ENCODE peak calls at places on chromosomes 7 and 10, in ten cellular contexts. One of them, this sample, is unnamed.

GRCh38 chr7:114102996-114103395 is 184.2 kb upstream of the PPP1R3A start:
- DNase-seq in mesothelial cell of epicardium: no peak
- DNase-seq in B cell: no peak
- DNase-seq in epithelial cell of esophagus: no peak
- DNase-seq in thoracic aorta: no peak
- DNase-seq in colonic mucosa: no peak
- DNase-seq in GM06990: no peak
- DNase-seq in BJ: no peak
- DNase-seq in HL-60: no peak
- DNase-seq in right lobe of liver: no peak
- DNase-seq in this sample: no peak

GRCh38 chr10:99442394-99442793 is 12.0 kb upstream of the GOT1 start:
- DNase-seq in BJ: no peak
- DNase-seq in epithelial cell of esophagus: no peak
- DNase-seq in mesothelial cell of epicardium: no peak
- DNase-seq in right lobe of liver: no peak
- DNase-seq in B cell: no peak
- DNase-seq in GM06990: no peak
- DNase-seq in thoracic aorta: no peak
- DNase-seq in HL-60: no peak
- DNase-seq in colonic mucosa: no peak
- DNase-seq in this sample: no peak

GRCh38 chr7:23205861-23206510 is 24.1 kb downstream of the NUP42 start:
- DNase-seq in right lobe of liver: no peak
- DNase-seq in thoracic aorta: no peak
- DNase-seq in GM06990: no peak
- DNase-seq in BJ: no peak
- DNase-seq in mesothelial cell of epicardium: no peak
- DNase-seq in epithelial cell of esophagus: peak
- DNase-seq in B cell: peak
- DNase-seq in HL-60: no peak
- DNase-seq in colonic mucosa: no peak
- DNase-seq in this sample: no peak

GRCh38 chr7:82263880-82264751 is 179.5 kb downstream of the CACNA2D1 start:
- DNase-seq in epithelial cell of esophagus: no peak
- DNase-seq in GM06990: no peak
- DNase-seq in colonic mucosa: no peak
- DNase-seq in thoracic aorta: no peak
- DNase-seq in BJ: no peak
- DNase-seq in mesothelial cell of epicardium: no peak
- DNase-seq in B cell: no peak
- DNase-seq in HL-60: no peak
- DNase-seq in right lobe of liver: no peak
- DNase-seq in this sample: no peak

GRCh38 chr7:74482629-74483401 is 29.1 kb downstream of the GTF2IRD1 start:
- DNase-seq in right lobe of liver: peak
- DNase-seq in mesothelial cell of epicardium: no peak
- DNase-seq in HL-60: peak
- DNase-seq in colonic mucosa: no peak
- DNase-seq in B cell: no peak
- DNase-seq in GM06990: no peak
- DNase-seq in epithelial cell of esophagus: peak
- DNase-seq in thoracic aorta: no peak
- DNase-seq in BJ: peak
- DNase-seq in this sample: no peak

GRCh38 chr10:102066421-102067068 is 1.4 kb downstream of the HPS6 start:
- DNase-seq in B cell: no peak
- DNase-seq in BJ: no peak
- DNase-seq in GM06990: no peak
- DNase-seq in epithelial cell of esophagus: peak
- DNase-seq in right lobe of liver: no peak
- DNase-seq in mesothelial cell of epicardium: no peak
- DNase-seq in HL-60: peak
- DNase-seq in thoracic aorta: no peak
- DNase-seq in colonic mucosa: no peak
- DNase-seq in this sample: no peak

GRCh38 chr10:15897282-15897681 is 37.0 kb upstream of the MINDY3 start:
- DNase-seq in colonic mucosa: no peak
- DNase-seq in BJ: no peak
- DNase-seq in mesothelial cell of epicardium: no peak
- DNase-seq in epithelial cell of esophagus: peak
- DNase-seq in HL-60: no peak
- DNase-seq in B cell: no peak
- DNase-seq in thoracic aorta: no peak
- DNase-seq in right lobe of liver: no peak
- DNase-seq in GM06990: no peak
- DNase-seq in this sample: no peak

GRCh38 chr10:17239276-17239660 is 11.2 kb downstream of the VIM start:
- DNase-seq in colonic mucosa: no peak
- DNase-seq in BJ: no peak
- DNase-seq in GM06990: no peak
- DNase-seq in epithelial cell of esophagus: no peak
- DNase-seq in mesothelial cell of epicardium: no peak
- DNase-seq in right lobe of liver: no peak
- DNase-seq in thoracic aorta: no peak
- DNase-seq in HL-60: no peak
- DNase-seq in B cell: no peak
- DNase-seq in this sample: no peak

GRCh38 chr10:116274141-116274861 is 1.3 kb upstream of the GFRA1 start:
- DNase-seq in GM06990: no peak
- DNase-seq in epithelial cell of esophagus: no peak
- DNase-seq in thoracic aorta: no peak
- DNase-seq in HL-60: no peak
- DNase-seq in B cell: no peak
- DNase-seq in BJ: no peak
- DNase-seq in right lobe of liver: peak
- DNase-seq in mesothelial cell of epicardium: no peak
- DNase-seq in colonic mucosa: no peak
- DNase-seq in this sample: no peak

GRCh38 chr10:116269612-116270011 is 3.4 kb downstream of the GFRA1 start:
- DNase-seq in epithelial cell of esophagus: no peak
- DNase-seq in B cell: no peak
- DNase-seq in colonic mucosa: no peak
- DNase-seq in thoracic aorta: no peak
- DNase-seq in mesothelial cell of epicardium: no peak
- DNase-seq in GM06990: no peak
- DNase-seq in BJ: no peak
- DNase-seq in right lobe of liver: no peak
- DNase-seq in HL-60: no peak
- DNase-seq in this sample: no peak

GRCh38 chr10:116271593-116272496 is 1.2 kb downstream of the GFRA1 start:
- DNase-seq in B cell: no peak
- DNase-seq in BJ: no peak
- DNase-seq in right lobe of liver: peak
- DNase-seq in GM06990: no peak
- DNase-seq in epithelial cell of esophagus: no peak
- DNase-seq in HL-60: peak
- DNase-seq in mesothelial cell of epicardium: no peak
- DNase-seq in thoracic aorta: no peak
- DNase-seq in colonic mucosa: no peak
- DNase-seq in this sample: no peak

GRCh38 chr10:116270691-116271592 is 2.1 kb downstream of the GFRA1 start:
- DNase-seq in thoracic aorta: no peak
- DNase-seq in GM06990: no peak
- DNase-seq in mesothelial cell of epicardium: no peak
- DNase-seq in B cell: no peak
- DNase-seq in BJ: no peak
- DNase-seq in epithelial cell of esophagus: no peak
- DNase-seq in HL-60: no peak
- DNase-seq in colonic mucosa: peak
- DNase-seq in right lobe of liver: peak
- DNase-seq in this sample: no peak

DNA sequence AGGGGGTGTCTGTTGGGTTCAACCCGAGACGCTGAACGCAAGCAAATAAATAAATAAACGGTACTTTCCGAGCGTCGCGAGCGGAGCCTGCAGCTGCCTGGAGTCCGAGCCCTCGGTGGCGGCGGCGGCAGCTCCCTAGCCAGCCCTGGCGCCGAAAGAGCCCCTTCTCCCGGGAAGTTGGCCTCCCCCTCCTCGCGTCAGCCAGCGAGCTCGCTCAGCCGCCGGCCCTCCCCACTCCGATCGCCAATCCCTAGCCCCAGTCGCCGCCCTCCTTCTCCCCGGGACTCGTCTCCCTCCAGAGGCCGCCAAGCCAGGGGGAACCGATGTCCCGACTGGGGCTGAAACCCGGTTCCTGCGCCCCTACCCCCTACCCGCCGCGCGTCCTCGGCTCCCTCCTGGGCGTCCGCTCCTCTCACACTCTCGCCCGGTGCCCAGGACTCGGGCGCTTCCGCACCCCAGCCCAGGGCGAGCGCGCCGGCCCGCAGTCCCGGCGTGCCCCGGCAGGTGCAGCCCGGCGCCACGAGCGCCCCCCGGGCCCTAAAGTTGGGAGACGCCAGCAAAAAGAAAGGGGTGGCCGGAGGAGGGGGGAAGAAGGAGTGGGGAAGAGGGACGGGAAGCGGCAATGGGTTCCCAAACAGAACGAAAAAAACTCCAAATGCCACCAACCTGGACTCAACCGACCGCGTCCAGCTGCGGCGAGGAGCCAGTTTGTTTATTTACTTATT is at the start of gene GFRA1:
- DNase-seq in B cell: no peak
- DNase-seq in HL-60: no peak
- DNase-seq in GM06990: no peak
- DNase-seq in epithelial cell of esophagus: peak
- DNase-seq in mesothelial cell of epicardium: no peak
- DNase-seq in BJ: no peak
- DNase-seq in thoracic aorta: no peak
- DNase-seq in colonic mucosa: no peak
- DNase-seq in right lobe of liver: peak
- DNase-seq in this sample: no peak
- TF ChIP-seq CTCF in B cell: no peak
- TF ChIP-seq CTCF in HL-60: no peak
- TF ChIP-seq CTCF in GM06990: no peak
- TF ChIP-seq CTCF in epithelial cell of esophagus: no peak
- TF ChIP-seq CTCF in mesothelial cell of epicardium: peak
- TF ChIP-seq CTCF in BJ: peak
- TF ChIP-seq CTCF in thoracic aorta: no peak
- TF ChIP-seq CTCF in colonic mucosa: no peak
- TF ChIP-seq CTCF in right lobe of liver: peak
- TF ChIP-seq CTCF in this sample: no peak

DNA sequence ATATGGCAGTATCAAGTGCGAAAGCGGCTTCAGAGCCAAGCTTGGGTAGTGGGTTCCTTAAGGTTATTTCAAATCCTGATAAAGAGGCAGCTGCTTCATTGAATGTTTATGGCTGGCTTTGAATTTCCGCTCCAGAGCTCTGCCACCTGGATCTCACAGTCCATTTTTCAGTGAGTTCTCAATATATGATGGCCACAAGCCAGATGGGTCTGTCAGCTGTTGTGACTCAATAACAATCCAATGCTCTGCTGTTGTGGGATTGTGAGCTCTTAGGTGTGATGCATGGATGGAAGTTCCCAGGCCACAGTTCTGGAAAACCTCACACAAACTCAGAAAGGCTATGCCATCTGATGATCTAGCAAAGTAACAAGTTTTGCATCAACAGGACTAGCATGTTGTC is 743.8 kb upstream of the LRRN3 start:
- DNase-seq in right lobe of liver: no peak
- DNase-seq in colonic mucosa: no peak
- DNase-seq in BJ: no peak
- DNase-seq in HL-60: no peak
- DNase-seq in GM06990: no peak
- DNase-seq in epithelial cell of esophagus: peak
- DNase-seq in mesothelial cell of epicardium: no peak
- DNase-seq in thoracic aorta: no peak
- DNase-seq in B cell: no peak
- DNase-seq in this sample: no peak
- TF ChIP-seq CTCF in right lobe of liver: no peak
- TF ChIP-seq CTCF in colonic mucosa: no peak
- TF ChIP-seq CTCF in BJ: no peak
- TF ChIP-seq CTCF in HL-60: no peak
- TF ChIP-seq CTCF in GM06990: no peak
- TF ChIP-seq CTCF in epithelial cell of esophagus: no peak
- TF ChIP-seq CTCF in mesothelial cell of epicardium: no peak
- TF ChIP-seq CTCF in thoracic aorta: no peak
- TF ChIP-seq CTCF in B cell: no peak
- TF ChIP-seq CTCF in this sample: no peak

DNA sequence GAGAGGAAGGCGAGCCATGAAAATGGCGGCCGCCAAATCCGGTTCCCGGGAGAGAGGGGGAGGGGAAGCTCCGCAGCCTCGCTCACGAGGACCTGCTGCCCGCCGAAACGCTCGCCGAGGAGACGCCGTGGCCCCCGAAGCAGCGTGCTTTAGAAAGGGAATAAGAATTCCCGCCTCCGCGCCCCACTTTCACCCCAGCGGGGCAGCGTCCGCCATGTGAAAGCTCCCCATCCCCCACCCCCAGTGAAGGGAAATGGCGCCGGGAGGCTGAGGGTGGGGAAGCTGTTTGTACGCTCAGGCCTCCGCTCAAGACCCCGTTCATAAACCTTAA is 468 bp downstream of the HNRNPA2B1 start:
- DNase-seq in HL-60: peak
- DNase-seq in right lobe of liver: peak
- DNase-seq in mesothelial cell of epicardium: peak
- DNase-seq in BJ: no peak
- DNase-seq in colonic mucosa: peak
- DNase-seq in thoracic aorta: no peak
- DNase-seq in epithelial cell of esophagus: peak
- DNase-seq in GM06990: no peak
- DNase-seq in B cell: peak
- DNase-seq in this sample: peak
- TF ChIP-seq CTCF in HL-60: no peak
- TF ChIP-seq CTCF in right lobe of liver: no peak
- TF ChIP-seq CTCF in mesothelial cell of epicardium: no peak
- TF ChIP-seq CTCF in BJ: no peak
- TF ChIP-seq CTCF in colonic mucosa: no peak
- TF ChIP-seq CTCF in thoracic aorta: no peak
- TF ChIP-seq CTCF in epithelial cell of esophagus: no peak
- TF ChIP-seq CTCF in GM06990: no peak
- TF ChIP-seq CTCF in B cell: no peak
- TF ChIP-seq CTCF in this sample: no peak

GRCh38 chr7:150371131-150371995 is 2.7 kb downstream of the REPIN1 start:
- DNase-seq in HL-60: no peak
- DNase-seq in thoracic aorta: no peak
- DNase-seq in colonic mucosa: no peak
- DNase-seq in right lobe of liver: no peak
- DNase-seq in GM06990: no peak
- DNase-seq in BJ: no peak
- DNase-seq in B cell: no peak
- DNase-seq in mesothelial cell of epicardium: no peak
- DNase-seq in epithelial cell of esophagus: no peak
- DNase-seq in this sample: no peak

GRCh38 chr7:150373049-150373801 is 4.6 kb downstream of the REPIN1 start:
- DNase-seq in colonic mucosa: peak
- DNase-seq in epithelial cell of esophagus: peak
- DNase-seq in BJ: no peak
- DNase-seq in HL-60: no peak
- DNase-seq in right lobe of liver: no peak
- DNase-seq in GM06990: no peak
- DNase-seq in B cell: no peak
- DNase-seq in mesothelial cell of epicardium: no peak
- DNase-seq in thoracic aorta: no peak
- DNase-seq in this sample: no peak

GRCh38 chr7:150374026-150374425 is 5.1 kb upstream of the ZNF775 start:
- DNase-seq in right lobe of liver: no peak
- DNase-seq in HL-60: no peak
- DNase-seq in BJ: no peak
- DNase-seq in GM06990: no peak
- DNase-seq in epithelial cell of esophagus: no peak
- DNase-seq in mesothelial cell of epicardium: no peak
- DNase-seq in B cell: no peak
- DNase-seq in thoracic aorta: no peak
- DNase-seq in colonic mucosa: no peak
- DNase-seq in this sample: no peak

GRCh38 chr7:150371996-150372270 is 3.3 kb downstream of the REPIN1 start:
- DNase-seq in BJ: no peak
- DNase-seq in colonic mucosa: no peak
- DNase-seq in right lobe of liver: no peak
- DNase-seq in epithelial cell of esophagus: no peak
- DNase-seq in thoracic aorta: no peak
- DNase-seq in B cell: no peak
- DNase-seq in HL-60: no peak
- DNase-seq in GM06990: no peak
- DNase-seq in mesothelial cell of epicardium: no peak
- DNase-seq in this sample: no peak

GRCh38 chr7:150372271-150373048 is 3.8 kb downstream of the REPIN1 start:
- DNase-seq in BJ: no peak
- DNase-seq in GM06990: no peak
- DNase-seq in B cell: no peak
- DNase-seq in right lobe of liver: no peak
- DNase-seq in mesothelial cell of epicardium: no peak
- DNase-seq in epithelial cell of esophagus: no peak
- DNase-seq in HL-60: no peak
- DNase-seq in colonic mucosa: peak
- DNase-seq in thoracic aorta: no peak
- DNase-seq in this sample: no peak
- TF ChIP-seq CTCF in BJ: no peak
- TF ChIP-seq CTCF in GM06990: no peak
- TF ChIP-seq CTCF in B cell: no peak
- TF ChIP-seq CTCF in right lobe of liver: no peak
- TF ChIP-seq CTCF in mesothelial cell of epicardium: no peak
- TF ChIP-seq CTCF in epithelial cell of esophagus: no peak
- TF ChIP-seq CTCF in HL-60: no peak
- TF ChIP-seq CTCF in colonic mucosa: no peak
- TF ChIP-seq CTCF in thoracic aorta: no peak
- TF ChIP-seq CTCF in this sample: no peak

This sample was measured in natural killer cell.